ENCODE peak calls at places on chromosomes 16 and 17, in six cellular contexts. G is mucosa of descending colon, H is esophagus squamous epithelium, Y is A549, K is uterus, O is IMR-90. E is an unnamed sample.

GRCh38 chr17:78390241-78391050 is 12.0 kb downstream of the PGS1 start:
- DNase-seq in K (peak; percentile 49), H (no peak), Y (peak; percentile 75), G (no peak), O (peak; percentile 100), E (peak; percentile 77)

GRCh38 chr16:22402191-22402590 is 27.8 kb upstream of the CDR2 start:
- DNase-seq in O (peak; percentile 20), Y (no peak), G (no peak), H (no peak), K (no peak), E (no peak)

GRCh38 chr17:9179602-9180001 is 158.3 kb downstream of the NTN1 start:
- DNase-seq in K (no peak), H (no peak), Y (no peak), G (no peak), O (no peak), E (no peak)

GRCh38 chr16:23611936-23612335 is 15.8 kb upstream of the NDUFAB1 start:
- DNase-seq in Y (no peak), G (no peak), H (no peak), K (no peak), O (no peak), E (no peak)

GRCh38 chr17:900336-900735 is 79.2 kb downstream of the NXN start:
- DNase-seq in H (no peak), K (no peak), O (no peak), Y (no peak), G (no peak), E (no peak)

GRCh38 chr16:87731607-87732006 is 34.2 kb downstream of the KLHDC4 start:
- DNase-seq in O (no peak), G (no peak), Y (no peak), K (no peak), H (no peak), E (no peak)

GRCh38 chr16:49620158-49620867 is 235.6 kb downstream of the ZNF423 start:
- DNase-seq in O (peak; percentile 53), K (peak; percentile 70), Y (peak; percentile 25), G (peak; percentile 67), H (no peak), E (peak; percentile 93)

GRCh38 chr17:75691371-75692290 is 24.5 kb downstream of the SAP30BP start:
- DNase-seq in G (no peak), H (no peak), K (no peak), O (peak; percentile 28), Y (no peak), E (no peak)

GRCh38 chr17:43839670-43840101 is 6.7 kb upstream of the MPP3 start:
- DNase-seq in K (no peak), Y (peak; percentile 88), O (no peak), G (peak; percentile 86), H (no peak), E (no peak)

DNA sequence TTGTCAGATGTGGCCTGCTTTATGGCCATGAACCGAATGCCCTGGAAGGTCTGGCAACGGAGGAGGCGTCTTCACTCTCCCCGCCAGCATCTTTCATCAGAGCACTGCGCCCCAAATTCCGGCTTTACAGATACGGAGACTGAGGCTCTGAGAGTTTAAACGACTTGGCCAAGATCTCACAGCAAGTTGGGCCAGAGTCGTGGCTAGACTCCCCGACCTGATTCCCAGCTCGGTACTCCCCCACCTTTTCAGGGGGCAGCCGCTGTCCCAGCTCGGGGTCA is 1.7 kb downstream of the NGFR start:
- DNase-seq in H (no peak), K (no peak), O (no peak), Y (no peak), G (no peak), E (no peak)
- H3K4me3 ChIP-seq in H (peak overlapping the region; percentile 70), K (peak overlapping the region; percentile 39), O (no peak overlapping the region), Y (peak overlapping the region; percentile 50), G (no peak overlapping the region), E (peak overlapping the region; percentile 65)

DNA sequence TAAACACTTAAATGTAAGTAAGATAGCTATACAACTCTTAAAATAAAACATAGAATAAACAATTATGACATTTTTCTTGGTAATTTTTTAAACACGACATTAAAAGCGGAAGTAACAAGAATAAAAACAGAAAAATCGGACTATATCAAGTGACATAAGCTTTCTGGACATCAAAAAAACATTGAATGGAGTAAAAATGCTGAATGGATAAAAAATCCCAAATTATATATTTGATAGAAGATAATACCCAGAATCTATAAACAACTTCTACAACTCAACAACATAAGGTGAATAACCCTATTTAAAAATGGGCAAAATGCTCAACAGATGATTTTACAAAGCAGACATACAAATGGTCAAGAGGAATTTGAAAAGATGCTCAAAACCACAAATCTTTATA is 1866.5 kb downstream of the TP53TG3F start:
- DNase-seq in K (no peak), G (no peak), O (no peak), Y (no peak), H (no peak), E (no peak)
- H3K9me3 ChIP-seq in K (no peaks in the 10 kb centered on the region), G (peaks cover 59% of the 10 kb centered on the region), O (peaks cover 9% of the 10 kb centered on the region), Y (no peaks in the 10 kb centered on the region), H (no peaks in the 10 kb centered on the region), E (no peaks in the 10 kb centered on the region)

GRCh38 chr16:25013751-25014499 is 1.2 kb downstream of the ARHGAP17 start:
- DNase-seq in G (no peak), O (no peak), K (no peak), H (no peak), Y (no peak), E (no peak)
- H3K4me3 ChIP-seq in G (peak overlapping the region; percentile 90), O (peak overlapping the region; percentile 90), K (peak overlapping the region; percentile 94), H (peak overlapping the region; percentile 91), Y (peak overlapping the region; percentile 79), E (peak overlapping the region; percentile 95)

GRCh38 chr17:61453563-61453962 is 1.3 kb downstream of the TBX4 start:
- DNase-seq in G (no peak), H (no peak), O (no peak), K (no peak), Y (no peak), E (no peak)
- H3K9me3 ChIP-seq in G (no peaks in the 10 kb centered on the region), H (no peaks in the 10 kb centered on the region), O (peaks cover 36% of the 10 kb centered on the region), K (no peaks in the 10 kb centered on the region), Y (no peaks in the 10 kb centered on the region), E (no peaks in the 10 kb centered on the region)

DNA sequence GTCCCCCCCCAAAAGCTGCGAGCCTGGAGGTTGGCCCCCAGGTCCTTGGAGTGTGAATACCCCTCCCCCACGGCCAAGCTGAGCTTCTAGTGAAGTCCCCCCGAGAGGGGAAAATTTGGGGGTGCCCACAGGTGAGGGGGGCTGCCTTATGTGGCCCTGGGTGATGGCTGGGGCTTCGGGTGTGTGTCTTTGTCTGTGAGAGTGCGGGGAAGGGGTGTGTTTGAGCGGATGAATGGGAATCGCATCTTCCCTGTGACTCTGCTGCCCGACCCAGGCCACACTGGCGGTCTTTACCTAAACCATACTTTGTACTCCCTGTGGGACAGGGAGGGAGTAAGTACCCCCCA is 1.2 kb downstream of the SBK1 start:
- DNase-seq in G (no peak), H (no peak), K (no peak), Y (no peak), O (no peak), E (no peak)
- H3K4me3 ChIP-seq in G (no peak overlapping the region), H (peak overlapping the region; percentile 75), K (no peak overlapping the region), Y (peak overlapping the region; percentile 89), O (no peak overlapping the region), E (no peak overlapping the region)

E was measured in adipocyte.